ENCODE peak calls at places on chromosomes 16 and 17, in nine cellular contexts. J is activated naive CD8-positive, alpha-beta T cell treated with anti-CD3 and anti-CD28 coated beads for 36 hours; X is CD8-positive, alpha-beta T cell; G is AG08395; Y is coronary artery; V is NCI-H1105 treated with DMSO at 0.1 percent for 48 hours; C is RPMI7951; N is HTR-8/SVneo; T is AG04449. O is an unnamed sample.
A peak's percentile ranks its signal among the peaks of the same experiment; 100 is the strongest.

GRCh38 chr17:81250286-81251090 is 11.4 kb downstream of the NDUFAF8 start:
- DNase-seq in J (no peak), X (no peak), G (no peak), Y (no peak), V (peak; percentile 59), C (no peak), N (no peak), T (no peak), O (no peak)

GRCh38 chr16:1938910-1939309 is 4.1 kb downstream of the MSRB1 start:
- DNase-seq in J (no peak), X (no peak), G (no peak), Y (no peak), V (no peak), C (no peak), N (no peak), T (no peak), O (no peak)

GRCh38 chr17:13395346-13395745 is 206.4 kb downstream of the HS3ST3A1 start:
- DNase-seq in J (no peak), X (no peak), G (no peak), Y (no peak), V (no peak), C (peak; percentile 74), N (no peak), T (no peak), O (no peak)

GRCh38 chr17:64947146-64947545 is 27.9 kb upstream of the LRRC37A3 start:
- DNase-seq in J (no peak), X (no peak), G (no peak), Y (no peak), V (no peak), C (no peak), N (no peak), T (no peak), O (no peak)

GRCh38 chr17:17044846-17045561 is 2.7 kb downstream of the MPRIP start:
- DNase-seq in J (no peak), X (no peak), G (peak; percentile 65), Y (peak; percentile 73), V (no peak), C (peak; percentile 94), N (no peak), T (no peak), O (peak; percentile 61)

GRCh38 chr17:48611213-48611612 is 396 bp upstream of the HOXB7 start:
- DNase-seq in J (no peak), X (no peak), G (no peak), Y (no peak), V (peak; percentile 23), C (peak; percentile 52), N (no peak), T (no peak), O (no peak)

GRCh38 chr16:29994613-29995329 is 646 bp downstream of the HIRIP3 start:
- DNase-seq in J (peak; percentile 78), X (no peak), G (peak; percentile 59), Y (no peak), V (no peak), C (peak; percentile 93), N (no peak), T (no peak), O (peak; percentile 96)

GRCh38 chr17:32102697-32103096 is 39.6 kb upstream of the RHOT1 start:
- DNase-seq in J (no peak), X (no peak), G (no peak), Y (no peak), V (no peak), C (no peak), N (no peak), T (no peak), O (peak; percentile 38)

GRCh38 chr17:65170839-65171238 is 33.7 kb downstream of the RGS9 start:
- DNase-seq in J (no peak), X (no peak), G (no peak), Y (no peak), V (peak; percentile 86), C (no peak), N (no peak), T (no peak), O (no peak)

O was measured in HFFc6.